ENCODE peak calls at places on chromosomes 11 and 22, in six cellular contexts. J, F, Y, B, S and P are unnamed samples.

GRCh38 chr22:48624401-48624800 is 1203.3 kb downstream of the BRD1 start:
- DNase-seq in J (no peak), F (no peak), Y (no peak), B (no peak), S (no peak), P (no peak)

GRCh38 chr11:1563697-1564534 is 8.2 kb downstream of the DUSP8 start:
- DNase-seq in J (no peak), F (no peak), Y (peak), B (no peak), S (no peak), P (no peak)

GRCh38 chr22:39994566-39995345 is at the start of gene FAM83F:
- DNase-seq in J (no peak), F (peak), Y (no peak), B (peak), S (no peak), P (no peak)

GRCh38 chr22:29093501-29093921 is 20.7 kb downstream of the KREMEN1 start:
- DNase-seq in J (no peak), F (no peak), Y (no peak), B (no peak), S (peak), P (no peak)

GRCh38 chr11:32858731-32859130 is 29.0 kb downstream of the PRRG4 start:
- DNase-seq in J (no peak), F (no peak), Y (no peak), B (no peak), S (no peak), P (no peak)

GRCh38 chr22:45994516-45995404 is 17.8 kb upstream of the WNT7B start:
- DNase-seq in J (peak), F (peak), Y (peak), B (peak), S (no peak), P (peak)

GRCh38 chr11:20342347-20343279 is 20.9 kb upstream of the HTATIP2 start:
- DNase-seq in J (no peak), F (no peak), Y (no peak), B (no peak), S (no peak), P (no peak)

GRCh38 chr11:31947051-31947450 is 135.9 kb upstream of the PAX6 start:
- DNase-seq in J (no peak), F (no peak), Y (no peak), B (no peak), S (no peak), P (no peak)

GRCh38 chr11:44604171-44604581 is 38.7 kb downstream of the CD82 start:
- DNase-seq in J (no peak), F (no peak), Y (no peak), B (no peak), S (peak), P (no peak)

GRCh38 chr11:58711832-58712231 is 19.9 kb downstream of the GLYAT start:
- DNase-seq in J (no peak), F (no peak), Y (no peak), B (no peak), S (no peak), P (no peak)

GRCh38 chr11:7417328-7417727 is 68.0 kb upstream of the OLFML1 start:
- DNase-seq in J (no peak), F (no peak), Y (no peak), B (no peak), S (no peak), P (no peak)

GRCh38 chr11:7413961-7414728 is 71.2 kb upstream of the OLFML1 start:
- DNase-seq in J (no peak), F (no peak), Y (no peak), B (no peak), S (no peak), P (no peak)

GRCh38 chr11:7414729-7415536 is 70.4 kb upstream of the OLFML1 start:
- DNase-seq in J (no peak), F (no peak), Y (no peak), B (no peak), S (no peak), P (no peak)

GRCh38 chr11:7416080-7416479 is 69.2 kb upstream of the OLFML1 start:
- DNase-seq in J (no peak), F (no peak), Y (no peak), B (no peak), S (no peak), P (no peak)

DNA sequence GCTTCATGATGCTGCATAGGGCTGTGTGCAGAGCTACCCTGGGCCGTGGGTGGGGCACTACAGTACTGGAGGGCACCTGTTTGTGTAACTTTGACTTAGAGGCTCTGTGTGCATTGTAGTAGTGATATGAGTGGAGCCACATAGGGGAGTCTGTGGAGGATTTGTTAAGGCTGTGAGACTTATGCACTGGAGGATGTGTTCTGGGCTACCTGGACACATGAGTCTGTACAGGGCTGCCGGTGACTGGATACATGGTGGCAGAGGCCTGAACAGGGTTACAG is 69.8 kb upstream of the OLFML1 start:
- DNase-seq in J (no peak), F (no peak), Y (no peak), B (no peak), S (no peak), P (no peak)
- H3K27ac ChIP-seq in J (no peak), F (no peak), Y (no peak), B (no peak), S (no peak), P (no peak)

DNA sequence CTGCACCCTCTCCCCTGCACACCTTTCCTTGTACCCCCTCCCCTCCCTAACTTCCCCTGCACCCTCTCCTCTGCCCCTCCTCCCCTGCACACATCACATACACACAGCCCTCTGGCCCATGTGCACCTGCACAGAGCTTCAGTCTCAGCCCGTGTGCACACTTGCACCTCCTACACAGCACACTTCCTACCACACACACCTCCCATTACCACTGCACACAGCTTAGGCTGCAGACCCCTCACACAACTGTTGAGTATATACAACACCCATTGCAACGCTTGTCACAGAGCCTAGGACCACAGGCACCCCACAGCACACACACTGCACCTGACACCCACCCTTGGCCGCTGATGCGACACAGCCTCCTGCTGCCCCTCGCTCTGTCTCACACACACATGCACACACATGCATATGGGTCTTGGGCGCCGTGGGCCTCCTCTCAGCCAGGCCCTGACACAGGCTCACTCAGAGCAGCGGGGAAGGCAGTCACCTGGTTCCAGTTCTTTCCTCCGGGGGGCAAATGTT is 404 bp downstream of the SIGIRR start:
- DNase-seq in J (no peak), F (no peak), Y (no peak), B (no peak), S (no peak), P (peak)
- H3K4me3 ChIP-seq in J (no peak), F (peak), Y (peak), B (peak), S (peak), P (peak)

GRCh38 chr11:15967966-15968365 is 388.4 kb downstream of the SOX6 start:
- DNase-seq in J (no peak), F (no peak), Y (no peak), B (no peak), S (peak), P (no peak)
- H3K27ac ChIP-seq in J (peak), F (no peak), Y (no peak), B (peak), S (peak), P (no peak)

GRCh38 chr22:31083923-31084810 is 3.0 kb downstream of the SMTN start:
- DNase-seq in J (no peak), F (no peak), Y (peak), B (no peak), S (no peak), P (no peak)
- H3K4me3 ChIP-seq in J (peak), F (peak), Y (peak), B (peak), S (peak), P (peak)

DNA sequence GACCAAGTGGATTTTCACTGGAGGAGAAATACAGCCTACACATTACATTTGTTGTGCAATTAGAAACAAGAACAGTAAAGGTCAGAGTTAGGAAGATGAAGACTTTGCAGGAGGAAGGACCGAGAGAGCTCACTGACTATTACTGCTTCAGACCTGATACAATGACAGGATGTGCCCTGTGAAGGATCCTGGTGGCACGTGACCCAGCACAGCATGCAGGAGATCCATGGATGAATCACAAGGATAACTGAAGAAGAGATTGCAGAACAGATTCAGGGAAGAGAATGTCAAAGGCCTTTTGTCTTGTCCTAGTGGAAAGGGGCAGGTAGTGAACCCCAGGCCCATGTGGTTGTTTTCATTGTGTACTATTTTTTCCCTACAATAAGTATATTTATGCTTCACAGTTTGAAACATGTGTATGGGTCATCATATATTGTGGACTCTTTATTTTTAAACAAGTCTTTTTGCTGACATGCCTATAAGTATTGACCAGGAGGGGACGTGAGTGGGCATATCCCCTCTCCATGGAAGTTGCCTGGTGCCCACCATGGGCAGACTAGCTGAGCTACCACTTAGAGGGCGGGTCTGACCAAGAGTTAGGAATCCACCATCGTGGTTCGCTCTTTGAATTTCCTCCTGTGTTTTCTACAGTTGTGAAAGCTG is 44.3 kb downstream of the RASSF10 start:
- DNase-seq in J (no peak), F (no peak), Y (no peak), B (no peak), S (no peak), P (no peak)
- H3K27ac ChIP-seq in J (no peak), F (no peak), Y (no peak), B (no peak), S (no peak), P (no peak)

DNA sequence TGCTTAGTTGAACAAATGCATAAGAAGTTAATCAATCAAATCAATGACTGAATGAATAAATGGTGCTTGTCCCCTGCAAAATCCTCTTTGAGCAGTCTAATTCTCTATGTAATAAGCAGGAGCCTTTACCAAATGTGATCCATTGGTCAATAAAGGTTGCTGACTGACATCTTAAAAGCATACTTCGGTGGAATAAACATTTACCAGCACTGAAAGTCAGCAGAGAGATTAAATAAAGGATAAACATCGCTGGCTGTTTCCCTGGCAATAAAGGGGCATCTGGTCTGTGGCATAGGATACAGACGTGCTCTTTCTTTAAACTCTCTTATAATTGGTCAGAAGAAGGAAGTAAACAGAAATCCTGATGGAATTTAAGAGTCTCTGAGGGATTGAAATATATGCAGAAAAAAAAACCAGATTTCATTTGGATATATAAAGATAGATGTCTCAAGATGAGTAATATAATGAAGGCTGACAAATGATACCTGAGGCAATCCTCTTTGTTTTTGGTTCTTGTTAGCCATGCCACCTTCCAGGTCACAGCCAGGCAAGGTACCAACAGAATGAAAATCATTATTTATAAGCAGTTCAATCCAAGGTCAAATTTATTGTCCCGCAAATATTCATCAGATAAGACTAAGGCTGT is 578.4 kb upstream of the CCDC90B start:
- DNase-seq in J (no peak), F (no peak), Y (no peak), B (no peak), S (no peak), P (no peak)
- H3K4me3 ChIP-seq in J (no peak), F (no peak), Y (no peak), B (no peak), S (no peak), P (no peak)

GRCh38 chr11:115333106-115333505 is 171.1 kb downstream of the CADM1 start:
- DNase-seq in J (no peak), F (no peak), Y (no peak), B (no peak), S (peak), P (no peak)

GRCh38 chr11:115325523-115325922 is 178.7 kb downstream of the CADM1 start:
- DNase-seq in J (no peak), F (no peak), Y (no peak), B (no peak), S (no peak), P (no peak)

GRCh38 chr11:115333951-115334350 is 170.3 kb downstream of the CADM1 start:
- DNase-seq in J (no peak), F (no peak), Y (no peak), B (no peak), S (no peak), P (no peak)

GRCh38 chr11:115334932-115335788 is 169.1 kb downstream of the CADM1 start:
- DNase-seq in J (no peak), F (peak), Y (no peak), B (no peak), S (peak), P (no peak)

DNA sequence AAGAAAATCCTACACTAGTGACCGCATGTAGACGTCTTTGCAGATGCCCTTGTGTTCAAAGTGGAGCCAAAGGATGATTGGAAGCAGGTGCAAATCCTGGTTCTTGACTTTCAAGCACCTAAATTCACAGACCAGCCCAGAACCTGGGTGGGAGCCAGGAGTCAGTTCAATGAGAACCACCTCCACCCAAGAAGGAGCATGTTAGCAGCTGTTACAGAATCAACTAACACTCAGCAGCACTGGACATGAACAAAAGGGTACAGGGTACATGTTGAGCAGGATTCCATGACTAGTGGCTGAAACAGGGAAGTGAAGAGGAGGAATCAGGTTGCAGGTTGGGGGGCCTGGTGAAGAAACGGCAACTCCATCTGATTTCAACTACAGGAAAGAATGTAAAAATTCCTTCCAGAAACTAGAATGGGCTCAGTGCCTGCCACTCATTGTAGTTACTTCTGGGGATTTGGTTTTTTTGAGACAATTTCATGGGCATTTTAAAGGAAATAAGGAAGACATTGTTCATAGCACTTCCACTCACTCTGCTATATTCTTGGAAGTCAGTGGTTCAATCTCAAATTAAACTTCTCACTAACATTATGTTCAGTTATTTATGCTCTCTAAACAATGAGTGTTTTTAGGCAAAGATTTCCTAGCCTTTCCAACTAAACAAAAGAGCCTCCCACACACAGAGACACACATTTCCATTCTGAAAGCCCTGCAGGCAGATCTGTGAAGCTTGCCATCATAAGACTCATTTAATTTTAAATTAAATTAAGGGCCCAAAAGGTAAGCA is 173.3 kb downstream of the CADM1 start:
- DNase-seq in J (no peak), F (no peak), Y (no peak), B (no peak), S (no peak), P (no peak)
- H3K27ac ChIP-seq in J (no peak), F (no peak), Y (no peak), B (no peak), S (no peak), P (no peak)

GRCh38 chr11:118007040-118007439 is 20.8 kb downstream of the IL10RA start:
- DNase-seq in J (no peak), F (peak), Y (no peak), B (no peak), S (no peak), P (no peak)
- H3K4me3 ChIP-seq in J (no peak), F (peak), Y (no peak), B (no peak), S (no peak), P (no peak)